ENCODE peak calls at places on chromosomes 3 and 15, in six cellular contexts. One of them, this sample, is unnamed.

GRCh38 chr15:89781891-89782618 is 5.9 kb downstream of the MESP2 start:
- DNase-seq in tibial nerve: no peak
- DNase-seq in cardiac muscle cell: peak
- DNase-seq in brain microvascular endothelial cell: peak
- DNase-seq in colonic mucosa: no peak
- DNase-seq in A549: no peak
- DNase-seq in this sample: no peak

GRCh38 chr3:10344147-10344943 is 23.4 kb upstream of the SEC13 start:
- DNase-seq in brain microvascular endothelial cell: no peak
- DNase-seq in A549: peak
- DNase-seq in tibial nerve: no peak
- DNase-seq in cardiac muscle cell: peak
- DNase-seq in colonic mucosa: peak
- DNase-seq in this sample: no peak

GRCh38 chr3:193910886-193911738 is 224.8 kb upstream of the HES1 start:
- DNase-seq in colonic mucosa: no peak
- DNase-seq in cardiac muscle cell: no peak
- DNase-seq in tibial nerve: no peak
- DNase-seq in A549: peak
- DNase-seq in brain microvascular endothelial cell: no peak
- DNase-seq in this sample: no peak

GRCh38 chr3:14248477-14248848 is 69.8 kb downstream of the LSM3 start:
- DNase-seq in colonic mucosa: no peak
- DNase-seq in cardiac muscle cell: no peak
- DNase-seq in A549: no peak
- DNase-seq in tibial nerve: no peak
- DNase-seq in brain microvascular endothelial cell: no peak
- DNase-seq in this sample: no peak

GRCh38 chr3:123936400-123936799 is 24.6 kb downstream of the CCDC14 start:
- DNase-seq in A549: no peak
- DNase-seq in brain microvascular endothelial cell: no peak
- DNase-seq in tibial nerve: no peak
- DNase-seq in colonic mucosa: no peak
- DNase-seq in cardiac muscle cell: no peak
- DNase-seq in this sample: peak

GRCh38 chr3:16104161-16104560 is 70.3 kb upstream of the GALNT15 start:
- DNase-seq in colonic mucosa: no peak
- DNase-seq in brain microvascular endothelial cell: no peak
- DNase-seq in cardiac muscle cell: no peak
- DNase-seq in tibial nerve: no peak
- DNase-seq in A549: no peak
- DNase-seq in this sample: no peak

GRCh38 chr3:149703474-149703873 is 45.6 kb upstream of the WWTR1 start:
- DNase-seq in tibial nerve: peak
- DNase-seq in colonic mucosa: no peak
- DNase-seq in A549: no peak
- DNase-seq in brain microvascular endothelial cell: no peak
- DNase-seq in cardiac muscle cell: peak
- DNase-seq in this sample: peak

GRCh38 chr3:123378409-123378915 is 70.4 kb downstream of the ADCY5 start:
- DNase-seq in tibial nerve: no peak
- DNase-seq in brain microvascular endothelial cell: no peak
- DNase-seq in colonic mucosa: no peak
- DNase-seq in A549: no peak
- DNase-seq in cardiac muscle cell: no peak
- DNase-seq in this sample: no peak

GRCh38 chr3:115657168-115657567 is 33.9 kb downstream of the GAP43 start:
- DNase-seq in A549: no peak
- DNase-seq in brain microvascular endothelial cell: no peak
- DNase-seq in colonic mucosa: no peak
- DNase-seq in tibial nerve: no peak
- DNase-seq in cardiac muscle cell: no peak
- DNase-seq in this sample: no peak

GRCh38 chr3:47824541-47825473 is 21.9 kb downstream of the DHX30 start:
- DNase-seq in colonic mucosa: peak
- DNase-seq in brain microvascular endothelial cell: peak
- DNase-seq in cardiac muscle cell: peak
- DNase-seq in A549: peak
- DNase-seq in tibial nerve: peak
- DNase-seq in this sample: peak

GRCh38 chr3:11565932-11566331 is 77.8 kb downstream of the VGLL4 start:
- DNase-seq in brain microvascular endothelial cell: no peak
- DNase-seq in tibial nerve: no peak
- DNase-seq in cardiac muscle cell: no peak
- DNase-seq in A549: no peak
- DNase-seq in colonic mucosa: no peak
- DNase-seq in this sample: no peak

GRCh38 chr3:85342915-85343314 is 384.1 kb downstream of the CADM2 start:
- DNase-seq in colonic mucosa: no peak
- DNase-seq in brain microvascular endothelial cell: peak
- DNase-seq in A549: peak
- DNase-seq in cardiac muscle cell: no peak
- DNase-seq in tibial nerve: no peak
- DNase-seq in this sample: no peak

GRCh38 chr15:99704444-99704838 is 28.8 kb downstream of the LYSMD4 start:
- DNase-seq in cardiac muscle cell: peak
- DNase-seq in tibial nerve: no peak
- DNase-seq in A549: peak
- DNase-seq in colonic mucosa: peak
- DNase-seq in brain microvascular endothelial cell: peak
- DNase-seq in this sample: peak

GRCh38 chr15:52115598-52116427 is 3.2 kb upstream of the BCL2L10 start:
- DNase-seq in brain microvascular endothelial cell: no peak
- DNase-seq in cardiac muscle cell: no peak
- DNase-seq in tibial nerve: no peak
- DNase-seq in colonic mucosa: peak
- DNase-seq in A549: no peak
- DNase-seq in this sample: no peak

GRCh38 chr3:123028233-123028828 is 768 bp upstream of the SEMA5B start:
- DNase-seq in tibial nerve: peak
- DNase-seq in brain microvascular endothelial cell: peak
- DNase-seq in A549: peak
- DNase-seq in cardiac muscle cell: peak
- DNase-seq in colonic mucosa: peak
- DNase-seq in this sample: no peak

GRCh38 chr3:178761024-178761423 is 224.8 kb downstream of the KCNMB2 start:
- DNase-seq in brain microvascular endothelial cell: no peak
- DNase-seq in colonic mucosa: no peak
- DNase-seq in cardiac muscle cell: no peak
- DNase-seq in A549: no peak
- DNase-seq in tibial nerve: no peak
- DNase-seq in this sample: no peak

GRCh38 chr15:92244703-92245102 is 149.0 kb upstream of the ST8SIA2 start:
- DNase-seq in colonic mucosa: no peak
- DNase-seq in A549: no peak
- DNase-seq in tibial nerve: no peak
- DNase-seq in brain microvascular endothelial cell: no peak
- DNase-seq in cardiac muscle cell: no peak
- DNase-seq in this sample: no peak

GRCh38 chr15:47685141-47685870 is 32.0 kb upstream of the SEMA6D start:
- DNase-seq in colonic mucosa: no peak
- DNase-seq in tibial nerve: no peak
- DNase-seq in cardiac muscle cell: no peak
- DNase-seq in brain microvascular endothelial cell: no peak
- DNase-seq in A549: no peak
- DNase-seq in this sample: peak

GRCh38 chr15:43516801-43517353 is 531 bp upstream of the MAP1A start:
- DNase-seq in cardiac muscle cell: peak
- DNase-seq in tibial nerve: no peak
- DNase-seq in A549: no peak
- DNase-seq in colonic mucosa: no peak
- DNase-seq in brain microvascular endothelial cell: peak
- DNase-seq in this sample: no peak

GRCh38 chr15:43516185-43516584 is 1.2 kb upstream of the MAP1A start:
- DNase-seq in tibial nerve: no peak
- DNase-seq in A549: no peak
- DNase-seq in brain microvascular endothelial cell: no peak
- DNase-seq in cardiac muscle cell: peak
- DNase-seq in colonic mucosa: peak
- DNase-seq in this sample: no peak

GRCh38 chr15:43515731-43516130 is 1.7 kb upstream of the MAP1A start:
- DNase-seq in A549: no peak
- DNase-seq in tibial nerve: no peak
- DNase-seq in cardiac muscle cell: no peak
- DNase-seq in brain microvascular endothelial cell: no peak
- DNase-seq in colonic mucosa: no peak
- DNase-seq in this sample: no peak

GRCh38 chr15:43513550-43513949 is 3.9 kb upstream of the MAP1A start:
- DNase-seq in A549: no peak
- DNase-seq in colonic mucosa: no peak
- DNase-seq in tibial nerve: no peak
- DNase-seq in cardiac muscle cell: no peak
- DNase-seq in brain microvascular endothelial cell: no peak
- DNase-seq in this sample: no peak

DNA sequence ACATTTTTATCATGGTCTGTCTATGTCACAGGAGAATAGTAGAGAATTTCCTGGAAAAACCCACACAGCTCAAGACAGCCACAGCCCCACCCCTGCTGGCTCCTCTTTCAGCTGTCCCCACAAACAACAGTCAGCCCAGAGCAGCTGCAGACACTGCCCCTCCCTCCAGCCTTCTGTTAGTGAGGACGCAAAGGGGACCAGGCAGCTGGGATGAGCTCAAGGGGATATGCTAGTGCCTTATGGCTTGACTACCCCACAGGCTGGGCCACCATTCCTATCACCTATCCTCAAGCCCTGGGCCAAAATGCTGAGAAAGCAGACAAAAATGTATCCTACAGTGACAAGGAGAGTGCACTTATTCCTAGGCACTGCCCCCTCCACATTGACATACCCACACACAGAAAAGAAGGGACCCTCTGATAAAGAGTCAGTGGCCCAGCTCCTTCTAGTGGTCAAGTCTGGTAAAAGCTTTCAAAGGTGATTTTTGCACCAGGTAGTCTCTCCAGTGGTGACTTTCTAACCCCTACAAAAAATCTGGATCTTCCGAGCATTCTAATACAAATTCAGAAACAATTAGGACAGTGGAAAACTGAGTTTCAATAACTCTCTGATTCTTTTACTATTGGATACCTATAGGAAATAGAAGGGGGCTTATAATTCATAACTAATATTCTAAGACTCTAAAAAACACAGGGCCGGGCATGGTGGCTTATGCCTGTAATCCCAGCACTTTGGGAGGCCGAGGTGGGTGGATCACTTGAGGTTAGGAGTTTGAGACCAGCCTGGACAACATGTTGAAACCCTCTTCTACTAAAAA is 3.0 kb upstream of the MAP1A start:
- DNase-seq in brain microvascular endothelial cell: no peak
- DNase-seq in cardiac muscle cell: peak
- DNase-seq in A549: no peak
- DNase-seq in colonic mucosa: peak
- DNase-seq in tibial nerve: peak
- DNase-seq in this sample: no peak
- TF ChIP-seq CTCF in brain microvascular endothelial cell: peak
- TF ChIP-seq CTCF in cardiac muscle cell: peak
- TF ChIP-seq CTCF in A549: peak
- TF ChIP-seq CTCF in colonic mucosa: peak
- TF ChIP-seq CTCF in tibial nerve: peak
- TF ChIP-seq CTCF in this sample: peak

GRCh38 chr15:96356494-96357455 is 26.3 kb downstream of the NR2F2 start:
- DNase-seq in tibial nerve: peak
- DNase-seq in brain microvascular endothelial cell: peak
- DNase-seq in cardiac muscle cell: peak
- DNase-seq in A549: peak
- DNase-seq in colonic mucosa: peak
- DNase-seq in this sample: no peak

GRCh38 chr15:96353378-96353930 is 23.0 kb downstream of the NR2F2 start:
- DNase-seq in tibial nerve: no peak
- DNase-seq in A549: no peak
- DNase-seq in colonic mucosa: no peak
- DNase-seq in cardiac muscle cell: no peak
- DNase-seq in brain microvascular endothelial cell: peak
- DNase-seq in this sample: no peak

GRCh38 chr15:96353931-96354730 is 23.6 kb downstream of the NR2F2 start:
- DNase-seq in brain microvascular endothelial cell: peak
- DNase-seq in tibial nerve: no peak
- DNase-seq in A549: no peak
- DNase-seq in cardiac muscle cell: peak
- DNase-seq in colonic mucosa: no peak
- DNase-seq in this sample: no peak

GRCh38 chr15:96354731-96355560 is 24.4 kb downstream of the NR2F2 start:
- DNase-seq in cardiac muscle cell: peak
- DNase-seq in A549: peak
- DNase-seq in brain microvascular endothelial cell: peak
- DNase-seq in colonic mucosa: no peak
- DNase-seq in tibial nerve: no peak
- DNase-seq in this sample: no peak

GRCh38 chr15:96355561-96356129 is 25.1 kb downstream of the NR2F2 start:
- DNase-seq in brain microvascular endothelial cell: no peak
- DNase-seq in cardiac muscle cell: no peak
- DNase-seq in A549: no peak
- DNase-seq in tibial nerve: no peak
- DNase-seq in colonic mucosa: no peak
- DNase-seq in this sample: no peak
- H3K4me3 ChIP-seq in brain microvascular endothelial cell: peak
- H3K4me3 ChIP-seq in cardiac muscle cell: no peak
- H3K4me3 ChIP-seq in A549: no peak
- H3K4me3 ChIP-seq in tibial nerve: peak
- H3K4me3 ChIP-seq in colonic mucosa: no peak
- H3K4me3 ChIP-seq in this sample: no peak

GRCh38 chr3:127822836-127823589 is 698 bp upstream of the MGLL start:
- DNase-seq in colonic mucosa: peak
- DNase-seq in cardiac muscle cell: peak
- DNase-seq in A549: peak
- DNase-seq in tibial nerve: peak
- DNase-seq in brain microvascular endothelial cell: no peak
- DNase-seq in this sample: no peak
- TF ChIP-seq CTCF in colonic mucosa: peak
- TF ChIP-seq CTCF in cardiac muscle cell: no peak
- TF ChIP-seq CTCF in A549: peak
- TF ChIP-seq CTCF in tibial nerve: peak
- TF ChIP-seq CTCF in brain microvascular endothelial cell: no peak
- TF ChIP-seq CTCF in this sample: peak

DNA sequence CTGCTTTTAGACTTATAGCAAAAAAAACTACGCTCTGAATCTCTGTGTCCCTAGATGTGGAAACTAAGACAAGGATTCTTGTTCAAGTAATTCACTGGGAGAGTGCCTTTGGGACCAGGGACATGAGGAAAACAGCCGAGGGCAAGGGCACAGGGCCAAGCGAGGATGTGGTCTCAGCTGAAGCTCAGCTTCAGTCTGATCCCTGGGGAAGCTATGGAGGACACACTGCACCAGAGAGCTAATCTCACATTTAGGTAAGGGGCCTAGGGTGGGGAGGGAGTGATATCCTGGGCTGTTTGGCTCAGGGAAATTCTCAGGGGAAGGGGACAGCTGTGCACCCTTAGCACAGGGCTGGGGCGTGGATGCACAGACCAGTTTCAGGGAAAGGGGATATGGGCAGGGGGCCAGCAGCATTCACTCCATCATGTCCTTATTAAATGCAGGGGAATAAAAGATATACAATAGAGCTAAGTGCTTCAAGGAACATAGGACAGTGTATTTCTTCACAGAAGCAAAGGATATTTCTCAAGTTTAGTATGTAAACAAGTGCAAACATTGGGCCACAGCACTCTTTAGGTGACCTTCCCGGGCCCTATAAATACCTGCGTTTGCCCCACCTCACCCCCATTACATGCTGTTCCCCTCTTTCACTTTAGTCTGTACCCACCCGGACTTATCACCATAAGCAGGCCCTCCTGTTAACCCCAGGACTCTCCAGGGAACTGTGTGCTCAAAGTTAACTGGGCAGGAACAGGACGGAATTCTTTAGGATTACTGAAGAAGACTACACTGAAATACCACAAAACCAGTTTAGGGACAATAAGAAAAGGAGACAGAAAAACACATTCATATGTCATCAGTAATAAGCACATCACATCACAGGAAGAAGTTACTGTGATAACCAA is 45.7 kb downstream of the FSIP1 start:
- DNase-seq in colonic mucosa: no peak
- DNase-seq in brain microvascular endothelial cell: no peak
- DNase-seq in tibial nerve: peak
- DNase-seq in A549: no peak
- DNase-seq in cardiac muscle cell: peak
- DNase-seq in this sample: no peak
- H3K4me3 ChIP-seq in colonic mucosa: no peak
- H3K4me3 ChIP-seq in brain microvascular endothelial cell: no peak
- H3K4me3 ChIP-seq in tibial nerve: no peak
- H3K4me3 ChIP-seq in A549: no peak
- H3K4me3 ChIP-seq in cardiac muscle cell: no peak
- H3K4me3 ChIP-seq in this sample: no peak